ENCODE peak calls at places on chromosome 1, in four cellular contexts. One of them, this sample, is unnamed.

GRCh38 chr1:101253976-101254660 is 17.3 kb downstream of the S1PR1 start:
- DNase-seq in GM12878: no peak
- DNase-seq in HepG2: no peak
- DNase-seq in K562: peak
- DNase-seq in this sample: no peak

GRCh38 chr1:225817611-225818061 is 7.7 kb downstream of the EPHX1 start:
- DNase-seq in K562: peak
- DNase-seq in HepG2: peak
- DNase-seq in GM12878: no peak
- DNase-seq in this sample: no peak

GRCh38 chr1:12610305-12610935 is 7.6 kb downstream of the DHRS3 start:
- DNase-seq in HepG2: no peak
- DNase-seq in GM12878: no peak
- DNase-seq in K562: no peak
- DNase-seq in this sample: no peak

GRCh38 chr1:229920683-229921082 is 146.4 kb upstream of the GALNT2 start:
- DNase-seq in GM12878: no peak
- DNase-seq in HepG2: no peak
- DNase-seq in K562: no peak
- DNase-seq in this sample: no peak

GRCh38 chr1:208781391-208782035 is 537.3 kb upstream of the PLXNA2 start:
- DNase-seq in GM12878: no peak
- DNase-seq in HepG2: no peak
- DNase-seq in K562: no peak
- DNase-seq in this sample: no peak

GRCh38 chr1:231534703-231535159 is 6.3 kb downstream of the TSNAX start:
- DNase-seq in K562: no peak
- DNase-seq in GM12878: no peak
- DNase-seq in HepG2: no peak
- DNase-seq in this sample: no peak

GRCh38 chr1:17010601-17011438 is 908 bp downstream of the ATP13A2 start:
- DNase-seq in HepG2: no peak
- DNase-seq in K562: peak
- DNase-seq in GM12878: no peak
- DNase-seq in this sample: peak

GRCh38 chr1:2168090-2168489 is 26.5 kb downstream of the FAAP20 start:
- DNase-seq in K562: no peak
- DNase-seq in GM12878: no peak
- DNase-seq in HepG2: no peak
- DNase-seq in this sample: no peak

GRCh38 chr1:151858030-151858746 is 4.7 kb upstream of the THEM5 start:
- DNase-seq in K562: no peak
- DNase-seq in HepG2: no peak
- DNase-seq in GM12878: no peak
- DNase-seq in this sample: no peak

GRCh38 chr1:193456883-193457282 is 270.5 kb upstream of the B3GALT2 start:
- DNase-seq in GM12878: no peak
- DNase-seq in HepG2: no peak
- DNase-seq in K562: no peak
- DNase-seq in this sample: no peak

GRCh38 chr1:218895064-218895587 is 278.6 kb upstream of the LYPLAL1 start:
- DNase-seq in HepG2: no peak
- DNase-seq in K562: no peak
- DNase-seq in GM12878: no peak
- DNase-seq in this sample: no peak

DNA sequence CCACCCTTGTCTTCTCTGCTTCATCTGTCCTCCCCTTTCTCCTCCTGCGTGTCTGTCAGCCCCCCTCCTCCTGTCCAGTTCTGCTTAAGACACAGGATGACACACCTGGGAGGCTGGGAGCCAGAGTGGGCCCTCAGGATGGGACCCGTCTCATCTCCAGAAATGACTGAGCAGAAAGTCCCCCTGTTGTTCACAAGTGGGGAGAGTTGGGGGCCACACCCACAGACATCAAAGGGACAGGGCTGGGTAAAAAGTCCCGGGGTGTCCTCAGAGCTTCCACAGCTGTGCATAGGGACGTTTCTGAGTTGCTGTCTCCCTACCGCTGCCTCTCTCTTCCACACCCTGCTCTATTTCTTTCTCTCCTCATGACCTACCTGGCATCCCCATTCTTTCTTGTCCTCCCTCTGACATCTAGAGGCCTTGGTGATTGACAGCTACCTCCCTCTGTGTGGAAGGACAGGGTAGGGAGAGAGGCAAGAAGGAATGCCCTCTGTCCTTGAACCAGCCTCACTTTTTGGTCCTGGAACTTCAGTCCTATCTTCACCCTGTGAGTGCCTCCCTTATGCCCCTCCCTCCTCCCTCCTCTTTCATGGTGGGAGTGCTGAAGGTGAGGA is 19.5 kb upstream of the SH2D2A start:
- DNase-seq in GM12878: peak
- DNase-seq in HepG2: no peak
- DNase-seq in K562: no peak
- DNase-seq in this sample: no peak
- TF ChIP-seq RFX5 in GM12878: no peak
- TF ChIP-seq RFX5 in HepG2: no peak
- TF ChIP-seq RFX5 in K562: no peak
- TF ChIP-seq RFX5 in this sample: no peak

GRCh38 chr1:178122283-178122682 is 28.4 kb downstream of the RASAL2 start:
- DNase-seq in K562: no peak
- DNase-seq in HepG2: no peak
- DNase-seq in GM12878: no peak
- DNase-seq in this sample: no peak

GRCh38 chr1:178120088-178120487 is 26.2 kb downstream of the RASAL2 start:
- DNase-seq in GM12878: no peak
- DNase-seq in K562: no peak
- DNase-seq in HepG2: no peak
- DNase-seq in this sample: no peak

GRCh38 chr1:178115260-178115659 is 21.4 kb downstream of the RASAL2 start:
- DNase-seq in HepG2: no peak
- DNase-seq in GM12878: no peak
- DNase-seq in K562: no peak
- DNase-seq in this sample: no peak

GRCh38 chr1:178121883-178122282 is 28.0 kb downstream of the RASAL2 start:
- DNase-seq in HepG2: no peak
- DNase-seq in GM12878: no peak
- DNase-seq in K562: no peak
- DNase-seq in this sample: no peak

DNA sequence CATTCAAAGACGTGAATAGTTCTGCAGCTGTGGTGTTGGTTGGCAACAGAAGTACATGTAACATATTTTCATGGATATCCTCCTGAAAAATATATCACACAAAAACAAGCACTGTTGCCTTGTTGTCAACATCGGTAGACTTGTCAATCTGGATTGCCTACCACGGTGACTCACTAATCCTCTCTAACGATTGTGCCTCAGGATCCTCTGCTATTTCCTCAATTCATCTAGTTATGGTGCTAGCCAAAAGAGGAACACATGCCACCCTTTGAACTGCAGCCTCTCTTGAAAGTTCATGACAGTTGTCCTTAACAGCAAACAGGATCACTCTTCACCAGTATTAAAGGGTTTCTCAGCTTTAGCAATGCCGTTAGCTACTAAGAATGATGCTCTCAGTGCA is 25.7 kb downstream of the RASAL2 start:
- DNase-seq in K562: no peak
- DNase-seq in GM12878: no peak
- DNase-seq in HepG2: no peak
- DNase-seq in this sample: no peak
- TF ChIP-seq NFIC in K562: no peak
- TF ChIP-seq NFIC in GM12878: no peak
- TF ChIP-seq NFIC in HepG2: no peak
- TF ChIP-seq NFIC in this sample: no peak

DNA sequence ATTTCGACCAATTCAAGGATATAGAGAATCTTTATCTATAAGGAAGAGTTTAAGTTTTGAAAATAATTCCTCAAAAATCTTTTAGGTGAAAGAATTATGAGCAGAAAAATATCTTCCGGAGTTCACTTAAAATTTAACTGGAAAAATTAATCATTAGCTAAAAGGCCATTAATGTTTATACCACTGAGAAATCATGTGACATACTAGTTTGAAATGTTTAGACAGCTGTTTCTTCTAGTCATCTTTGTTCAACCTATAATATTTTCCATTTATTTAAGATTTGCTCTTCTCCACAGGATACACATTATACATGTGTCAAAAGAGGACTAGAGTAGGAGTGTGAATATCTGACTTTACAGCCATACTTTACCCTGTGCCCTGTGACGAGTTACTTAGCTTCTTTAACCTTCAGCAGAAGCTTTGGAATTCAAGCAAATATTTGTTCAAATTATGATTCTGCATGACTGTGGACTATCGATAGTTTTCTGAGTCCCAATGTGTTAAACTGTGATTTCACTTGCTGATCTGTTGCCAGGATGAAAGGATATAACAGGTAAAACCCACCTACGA is 374.8 kb downstream of the BRINP3 start:
- DNase-seq in GM12878: no peak
- DNase-seq in HepG2: peak
- DNase-seq in K562: no peak
- DNase-seq in this sample: no peak
- H2AFZ ChIP-seq in GM12878: no peak
- H2AFZ ChIP-seq in HepG2: no peak
- H2AFZ ChIP-seq in K562: no peak
- H2AFZ ChIP-seq in this sample: no peak

DNA sequence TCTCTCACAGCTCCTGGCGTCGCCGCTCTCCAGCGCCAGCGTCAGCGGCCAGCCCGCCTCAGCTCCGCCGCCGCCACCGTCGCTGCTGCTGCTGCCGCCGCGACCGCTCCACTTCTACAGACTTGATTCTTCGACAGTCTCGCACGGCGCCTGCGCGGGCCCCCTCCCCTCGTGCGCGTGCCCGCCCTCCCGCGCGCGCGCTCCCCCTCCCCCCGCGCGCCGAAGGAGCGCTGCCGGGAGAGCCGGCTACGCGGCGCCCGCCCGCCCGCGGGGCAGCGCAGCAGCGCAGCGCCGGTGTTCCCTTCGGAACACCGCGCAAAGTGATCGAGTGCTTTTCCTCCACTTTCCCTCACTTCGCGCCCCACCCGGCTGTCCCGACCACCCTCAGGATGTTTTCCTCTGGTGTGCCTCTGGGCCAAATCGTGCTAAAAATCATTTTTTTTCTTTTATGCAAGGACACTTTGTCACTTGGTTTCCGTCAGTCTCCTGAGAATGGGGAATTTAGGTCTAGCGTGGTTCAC is at the start of gene IRF2BP2:
- DNase-seq in K562: peak
- DNase-seq in HepG2: peak
- DNase-seq in GM12878: no peak
- DNase-seq in this sample: peak
- TF ChIP-seq RFX5 in K562: no peak
- TF ChIP-seq RFX5 in HepG2: no peak
- TF ChIP-seq RFX5 in GM12878: no peak
- TF ChIP-seq RFX5 in this sample: no peak

GRCh38 chr1:210201671-210202070 is 30.9 kb upstream of the SERTAD4 start:
- DNase-seq in HepG2: no peak
- DNase-seq in GM12878: no peak
- DNase-seq in K562: no peak
- DNase-seq in this sample: no peak
- TF ChIP-seq NFIC in HepG2: no peak
- TF ChIP-seq NFIC in GM12878: no peak
- TF ChIP-seq NFIC in K562: no peak
- TF ChIP-seq NFIC in this sample: peak

GRCh38 chr1:8039065-8039464 is 13.0 kb upstream of the ERRFI1 start:
- DNase-seq in GM12878: no peak
- DNase-seq in K562: no peak
- DNase-seq in HepG2: no peak
- DNase-seq in this sample: no peak

GRCh38 chr1:8035289-8035688 is 9.2 kb upstream of the ERRFI1 start:
- DNase-seq in GM12878: no peak
- DNase-seq in HepG2: no peak
- DNase-seq in K562: no peak
- DNase-seq in this sample: no peak

GRCh38 chr1:8042134-8042533 is 16.0 kb upstream of the ERRFI1 start:
- DNase-seq in K562: no peak
- DNase-seq in GM12878: no peak
- DNase-seq in HepG2: no peak
- DNase-seq in this sample: no peak

GRCh38 chr1:8043621-8044020 is 17.5 kb upstream of the ERRFI1 start:
- DNase-seq in GM12878: no peak
- DNase-seq in HepG2: no peak
- DNase-seq in K562: no peak
- DNase-seq in this sample: no peak

GRCh38 chr1:8040586-8040985 is 14.5 kb upstream of the ERRFI1 start:
- DNase-seq in K562: peak
- DNase-seq in GM12878: no peak
- DNase-seq in HepG2: peak
- DNase-seq in this sample: no peak
- H2AFZ ChIP-seq in K562: no peak
- H2AFZ ChIP-seq in GM12878: no peak
- H2AFZ ChIP-seq in HepG2: no peak
- H2AFZ ChIP-seq in this sample: no peak

GRCh38 chr1:53317651-53318539 is 10.0 kb downstream of the LRP8 start:
- DNase-seq in K562: no peak
- DNase-seq in GM12878: no peak
- DNase-seq in HepG2: no peak
- DNase-seq in this sample: no peak
- TF ChIP-seq RFX5 in K562: no peak
- TF ChIP-seq RFX5 in GM12878: no peak
- TF ChIP-seq RFX5 in HepG2: no peak
- TF ChIP-seq RFX5 in this sample: no peak

GRCh38 chr1:92961896-92962752 is 862 bp upstream of the DIPK1A start:
- DNase-seq in HepG2: peak
- DNase-seq in K562: peak
- DNase-seq in GM12878: peak
- DNase-seq in this sample: peak
- TF ChIP-seq NFIC in HepG2: no peak
- TF ChIP-seq NFIC in K562: no peak
- TF ChIP-seq NFIC in GM12878: peak
- TF ChIP-seq NFIC in this sample: no peak

This sample was measured in SK-N-SH.